ENCODE peak calls at places on chromosomes 5 and 9, in four cellular contexts. E is K562, D is HCT116, G is GM12878. O is an unnamed sample.

GRCh38 chr9:95193480-95193879 is 124.0 kb downstream of the FANCC start:
- DNase-seq in E (no peak), D (no peak), G (no peak), O (no peak)

GRCh38 chr9:128703616-128704355 is 1.5 kb downstream of the PKN3 start:
- DNase-seq in E (peak; percentile 58), D (no peak), G (no peak), O (no peak)

GRCh38 chr5:41112486-41113455 is 41.6 kb upstream of the MROH2B start:
- DNase-seq in E (no peak), D (no peak), G (no peak), O (no peak)

GRCh38 chr5:109195667-109196066 is 214.1 kb downstream of the PJA2 start:
- DNase-seq in E (no peak), D (no peak), G (no peak), O (peak; percentile 50)

GRCh38 chr5:82659114-82659513 is 381.0 kb upstream of the RPS23 start:
- DNase-seq in E (no peak), D (no peak), G (no peak), O (no peak)

GRCh38 chr5:23459214-23459613 is 48.2 kb upstream of the PRDM9 start:
- DNase-seq in E (no peak), D (no peak), G (peak; percentile 9), O (no peak)

GRCh38 chr5:140014751-140015150 is 28.3 kb downstream of the NRG2 start:
- DNase-seq in E (no peak), D (no peak), G (no peak), O (no peak)

GRCh38 chr9:114501786-114502682 is 3.2 kb downstream of the WHRN start:
- DNase-seq in E (peak; percentile 46), D (no peak), G (no peak), O (peak; percentile 77)

GRCh38 chr9:128124873-128125574 is 2.5 kb downstream of the PTGES2 start:
- DNase-seq in E (no peak), D (peak; percentile 46), G (peak; percentile 35), O (peak; percentile 92)

GRCh38 chr5:94467560-94468504 is 150.6 kb downstream of the KIAA0825 start:
- DNase-seq in E (no peak), D (no peak), G (no peak), O (no peak)

GRCh38 chr5:94471496-94471895 is 146.9 kb downstream of the KIAA0825 start:
- DNase-seq in E (no peak), D (no peak), G (no peak), O (no peak)

GRCh38 chr5:94470802-94471201 is 147.6 kb downstream of the KIAA0825 start:
- DNase-seq in E (no peak), D (no peak), G (no peak), O (no peak)

GRCh38 chr5:94468531-94468930 is 149.9 kb downstream of the KIAA0825 start:
- DNase-seq in E (no peak), D (no peak), G (no peak), O (no peak)

DNA sequence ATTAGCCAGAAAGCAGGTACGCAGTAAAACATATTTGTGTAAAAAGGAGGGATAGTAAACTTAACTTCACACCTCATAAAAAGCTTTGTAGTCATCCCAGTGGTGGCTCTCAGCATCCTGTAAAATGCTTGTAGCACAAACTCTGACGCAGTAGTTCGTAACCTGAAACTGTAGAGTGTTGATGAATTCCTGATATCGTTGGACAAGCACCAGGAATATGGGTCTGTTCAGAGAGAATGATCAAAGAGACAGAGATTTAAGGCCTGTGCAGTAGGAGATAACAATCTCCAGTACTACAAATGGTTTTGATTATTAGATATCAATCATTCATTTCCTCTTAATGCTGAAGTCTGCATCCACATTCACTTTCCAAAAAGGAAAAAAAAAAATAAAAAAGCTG is 148.5 kb downstream of the KIAA0825 start:
- DNase-seq in E (no peak), D (peak; percentile 6), G (no peak), O (no peak)
- H3K4me2 ChIP-seq in E (no peak overlapping the region), D (no peak overlapping the region), G (no peak overlapping the region), O (no peak overlapping the region)

DNA sequence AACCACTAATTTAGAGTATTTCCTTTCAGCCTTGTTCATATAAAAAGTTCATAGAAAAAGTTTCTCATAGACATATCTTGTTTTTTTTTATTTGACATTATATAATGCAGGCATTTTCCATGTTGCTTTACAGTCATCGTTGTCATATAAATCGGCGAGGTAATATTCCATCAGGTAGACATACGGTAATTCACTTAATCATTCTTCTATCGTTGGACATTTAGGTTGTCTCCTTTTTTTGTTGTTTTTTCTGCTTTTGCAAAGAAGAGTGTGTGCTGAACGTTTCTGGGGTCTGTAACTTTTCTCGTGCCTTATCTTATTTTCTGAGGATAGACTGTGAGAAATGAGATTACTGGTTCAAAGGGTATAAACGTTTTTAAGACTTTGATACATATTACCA is 283.6 kb downstream of the ARHGAP26 start:
- DNase-seq in E (no peak), D (no peak), G (no peak), O (no peak)
- H3K27ac ChIP-seq in E (no peak overlapping the region), D (no peak overlapping the region), G (peak overlapping the region; percentile 100), O (no peak overlapping the region)

GRCh38 chr5:96572864-96573512 is 89.2 kb upstream of the CAST start:
- DNase-seq in E (no peak), D (no peak), G (no peak), O (no peak)
- TF ChIP-seq POLR2AphosphoS5 in E (no peak), D (no peak), G (no peak), O (no peak)

DNA sequence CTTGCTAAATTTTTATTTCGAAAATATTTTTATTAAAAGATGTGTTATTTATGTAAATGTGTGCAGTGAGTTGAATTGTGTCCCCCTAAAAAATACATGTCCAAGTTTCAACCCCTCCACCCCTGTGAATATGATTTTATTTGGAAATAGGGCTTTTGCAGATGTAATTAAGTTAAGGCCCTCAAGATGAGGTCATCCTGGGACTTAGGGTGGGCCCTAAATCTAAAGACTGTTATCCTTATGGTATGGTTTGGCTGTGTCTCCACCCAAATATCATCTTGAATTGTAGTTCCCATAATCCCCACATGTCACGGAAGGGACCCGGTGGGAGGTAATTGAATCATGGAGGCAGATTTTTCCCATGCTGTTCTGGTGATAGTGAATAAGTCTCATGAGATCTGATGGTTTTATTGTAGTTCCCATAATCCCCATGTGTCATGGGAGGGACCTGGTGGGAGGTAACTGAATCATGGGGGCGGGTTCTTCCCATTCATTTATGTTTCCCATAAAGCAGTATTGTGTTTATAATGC is 1.5 kb upstream of the TMED7 start:
- DNase-seq in E (no peak), D (no peak), G (no peak), O (no peak)
- H3K4me2 ChIP-seq in E (no peak overlapping the region), D (peak overlapping the region; percentile 72), G (no peak overlapping the region), O (no peak overlapping the region)

DNA sequence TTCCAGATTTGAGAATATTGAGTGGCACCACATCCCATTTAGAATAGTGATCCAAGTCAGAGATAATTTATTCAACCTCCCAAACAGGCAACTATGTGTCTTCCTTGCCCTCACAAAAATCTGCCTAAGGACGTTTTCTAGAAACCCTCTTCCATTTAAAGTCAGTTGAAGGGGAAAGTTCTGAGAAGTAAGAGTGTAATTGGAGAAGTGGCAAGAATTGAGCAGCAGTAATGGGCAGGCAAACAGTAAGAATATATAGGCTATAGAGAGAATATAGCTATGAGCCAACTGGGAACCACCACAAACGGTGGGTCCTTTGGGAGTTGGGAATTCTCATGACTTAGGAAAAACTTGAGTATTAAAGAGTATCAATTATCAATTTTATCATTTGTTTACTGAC is 31.1 kb upstream of the CETN3 start:
- DNase-seq in E (no peak), D (no peak), G (no peak), O (no peak)
- H3K27ac ChIP-seq in E (peak overlapping the region; percentile 58), D (no peak overlapping the region), G (no peak overlapping the region), O (no peak overlapping the region)

GRCh38 chr5:119388619-119389190 is 32.9 kb downstream of the TNFAIP8 start:
- DNase-seq in E (no peak), D (no peak), G (no peak), O (no peak)
- TF ChIP-seq POLR2AphosphoS5 in E (no peak), D (no peak), G (no peak), O (no peak)

O was measured in GM23338.